ENCODE peak calls at places on chromosome 1, in five cellular contexts. Z, H, U, M and N are unnamed samples.

GRCh38 chr1:224666911-224667310 is 50.8 kb downstream of the CNIH3 start:
- DNase-seq in U (no peak), Z (no peak), M (no peak), H (no peak), N (no peak)

GRCh38 chr1:161487483-161487827 is 17.8 kb upstream of the FCGR2A start:
- DNase-seq in U (peak; percentile 27), M (no peak), Z (no peak), H (no peak), N (no peak)

GRCh38 chr1:225664762-225665161 is 11.8 kb upstream of the ENAH start:
- DNase-seq in U (no peak), M (no peak), Z (no peak), H (no peak), N (no peak)

GRCh38 chr1:166182281-166182680 is 15.5 kb upstream of the FAM78B start:
- DNase-seq in M (no peak), H (no peak), Z (no peak), U (no peak), N (no peak)

GRCh38 chr1:119569095-119569494 is 62.1 kb downstream of the HSD3B1 start:
- DNase-seq in H (no peak), U (no peak), Z (no peak), M (no peak), N (no peak)

GRCh38 chr1:169466259-169467230 is 19.2 kb downstream of the SLC19A2 start:
- DNase-seq in U (no peak), M (no peak), Z (no peak), H (no peak), N (peak; percentile 37)

GRCh38 chr1:3821004-3821933 is 25.0 kb upstream of the LRRC47 start:
- DNase-seq in H (no peak), M (no peak), U (no peak), Z (no peak), N (no peak)

GRCh38 chr1:160868141-160868540 is 5.5 kb upstream of the CD244 start:
- DNase-seq in U (no peak), H (no peak), Z (no peak), M (no peak), N (no peak)

GRCh38 chr1:158177705-158178450 is 2.8 kb upstream of the CD1D start:
- DNase-seq in U (peak; percentile 99), Z (no peak), H (no peak), M (peak; percentile 97), N (peak; percentile 89)

GRCh38 chr1:20899154-20899972 is 112.3 kb upstream of the HP1BP3 start:
- DNase-seq in H (no peak), U (no peak), Z (no peak), M (no peak), N (no peak)

GRCh38 chr1:212814548-212814947 is 22.9 kb downstream of the TATDN3 start:
- DNase-seq in H (no peak), Z (no peak), M (no peak), U (no peak), N (peak; percentile 37)

GRCh38 chr1:32215629-32216505 is 6.3 kb downstream of the TMEM234 start:
- DNase-seq in H (no peak), Z (no peak), M (no peak), U (peak; percentile 83), N (peak; percentile 87)

GRCh38 chr1:117671781-117672501 is 66.1 kb downstream of the TENT5C start:
- DNase-seq in U (peak; percentile 69), H (no peak), M (peak; percentile 84), Z (no peak), N (peak; percentile 59)

GRCh38 chr1:235416662-235417049 is 49.4 kb downstream of the TBCE start:
- DNase-seq in M (peak; percentile 5), H (no peak), Z (no peak), U (no peak), N (no peak)

GRCh38 chr1:147892216-147892615 is 10.4 kb upstream of the GJA8 start:
- DNase-seq in Z (no peak), U (no peak), H (no peak), M (no peak), N (peak; percentile 31)

GRCh38 chr1:173960625-173961024 is 43.5 kb upstream of the SERPINC1 start:
- DNase-seq in H (no peak), Z (no peak), M (no peak), U (no peak), N (no peak)

GRCh38 chr1:194419721-194420120 is 1233.3 kb upstream of the B3GALT2 start:
- DNase-seq in H (no peak), Z (no peak), U (no peak), M (no peak), N (no peak)

GRCh38 chr1:225767591-225768540 is 9.8 kb upstream of the SRP9 start:
- DNase-seq in U (peak; percentile 69), Z (no peak), H (peak; percentile 51), M (peak; percentile 90), N (peak; percentile 28)

GRCh38 chr1:223135176-223135575 is 7.9 kb downstream of the TLR5 start:
- DNase-seq in Z (no peak), U (peak; percentile 47), H (no peak), M (peak; percentile 89), N (no peak)

GRCh38 chr1:246199086-246199485 is 308.0 kb downstream of the SMYD3 start:
- DNase-seq in H (no peak), Z (no peak), M (no peak), U (no peak), N (peak; percentile 15)

GRCh38 chr1:36675931-36676562 is 193.3 kb upstream of the CSF3R start:
- DNase-seq in H (no peak), Z (no peak), M (peak; percentile 7), U (no peak), N (no peak)

GRCh38 chr1:240722788-240723187 is 110.8 kb upstream of the GREM2 start:
- DNase-seq in M (no peak), Z (no peak), U (no peak), H (no peak), N (no peak)

GRCh38 chr1:117366281-117366981 is 818 bp upstream of the MAN1A2 start:
- DNase-seq in Z (peak; percentile 34), U (peak; percentile 83), H (no peak), M (peak; percentile 96), N (peak; percentile 94)

GRCh38 chr1:205438213-205439158 is 16.6 kb upstream of the LEMD1 start:
- DNase-seq in Z (no peak), H (peak; percentile 23), U (peak; percentile 89), M (peak; percentile 93), N (peak; percentile 82)

GRCh38 chr1:61095127-61095812 is 12.9 kb downstream of the NFIA start:
- DNase-seq in M (no peak), H (no peak), Z (no peak), U (no peak), N (no peak)

GRCh38 chr1:110668523-110668922 is 6.2 kb downstream of the KCNA3 start:
- DNase-seq in Z (no peak), H (no peak), M (no peak), U (no peak), N (no peak)

GRCh38 chr1:154607084-154607747 is 770 bp downstream of the ADAR start:
- DNase-seq in H (no peak), M (peak; percentile 87), U (peak; percentile 40), Z (no peak), N (peak; percentile 39)

GRCh38 chr1:165928075-165928731 is 100.8 kb downstream of the UCK2 start:
- DNase-seq in U (peak; percentile 43), Z (no peak), M (peak; percentile 82), H (peak; percentile 10), N (peak; percentile 57)

GRCh38 chr1:217881607-217882332 is 250.6 kb downstream of the SPATA17 start:
- DNase-seq in U (no peak), H (no peak), M (no peak), Z (no peak), N (no peak)

GRCh38 chr1:143736562-143736961 is 235.2 kb downstream of the FAM72C start:
- DNase-seq in M (no peak), U (no peak), Z (no peak), H (no peak), N (no peak)

GRCh38 chr1:154837034-154837678 is 32.9 kb downstream of the KCNN3 start:
- DNase-seq in M (no peak), Z (no peak), H (no peak), U (no peak), N (no peak)

GRCh38 chr1:180188679-180189175 is 34.1 kb downstream of the QSOX1 start:
- DNase-seq in M (no peak), H (no peak), Z (no peak), U (no peak), N (no peak)

GRCh38 chr1:180190091-180190490 is 35.4 kb downstream of the QSOX1 start:
- DNase-seq in U (no peak), Z (no peak), M (no peak), H (no peak), N (no peak)

GRCh38 chr1:180186831-180187230 is 32.2 kb downstream of the QSOX1 start:
- DNase-seq in U (no peak), M (no peak), H (no peak), Z (no peak), N (no peak)

GRCh38 chr1:180187626-180188025 is 33.0 kb downstream of the QSOX1 start:
- DNase-seq in U (no peak), M (no peak), H (no peak), Z (no peak), N (no peak)

DNA sequence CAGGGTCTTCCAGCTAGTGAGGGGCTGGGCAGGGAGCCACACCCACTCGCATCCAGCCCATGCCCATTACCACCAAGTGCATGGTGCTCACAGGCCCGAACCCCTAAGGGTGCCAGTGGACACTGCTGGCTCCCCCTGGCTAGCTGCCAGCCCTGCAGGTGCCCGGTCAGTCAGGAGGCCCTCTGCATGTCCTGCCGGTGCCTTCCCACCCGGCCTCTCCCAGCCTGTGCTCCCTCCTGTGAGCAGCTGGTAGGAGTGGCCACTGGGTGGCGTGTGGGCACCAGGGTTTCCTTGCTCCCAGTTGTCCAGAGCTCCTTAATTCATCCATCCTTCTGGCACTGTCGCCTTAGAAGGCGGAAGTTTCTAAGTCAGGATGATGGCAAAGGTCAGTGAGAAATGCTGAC is 33.4 kb downstream of the QSOX1 start:
- DNase-seq in M (no peak), Z (no peak), U (peak; percentile 71), H (no peak), N (peak; percentile 83)
- TF ChIP-seq CTCF in M (no peak), Z (peak; percentile 49), U (peak; percentile 44), H (peak; percentile 66), N (peak; percentile 83)

GRCh38 chr1:89762431-89762800 is 58.4 kb upstream of the LRRC8D start:
- DNase-seq in U (peak; percentile 38), H (no peak), Z (no peak), M (no peak), N (no peak)
- H3K4me3 ChIP-seq in U (peak overlapping the region; percentile 28), H (no peak overlapping the region), Z (peak overlapping the region; percentile 20), M (no peak overlapping the region), N (no peak overlapping the region)

GRCh38 chr1:114670083-114671010 is 498 bp upstream of the DENND2C start:
- DNase-seq in H (peak; percentile 45), Z (peak; percentile 67), U (peak; percentile 98), M (peak; percentile 98), N (peak; percentile 96)
- TF ChIP-seq CTCF in H (no peak), Z (peak; percentile 12), U (no peak), M (no peak), N (peak; percentile 7)

GRCh38 chr1:200039849-200040479 is 12.5 kb downstream of the NR5A2 start:
- DNase-seq in Z (no peak), M (no peak), H (no peak), U (peak; percentile 45), N (no peak)
- H3K4me3 ChIP-seq in Z (peak overlapping the region; percentile 34), M (no peak overlapping the region), H (peak overlapping the region; percentile 55), U (peak overlapping the region; percentile 60), N (peak overlapping the region; percentile 65)

GRCh38 chr1:151048645-151049032 is 1.1 kb downstream of the C1orf56 start:
- DNase-seq in H (no peak), M (no peak), Z (no peak), U (no peak), N (no peak)
- TF ChIP-seq CTCF in H (no peak), M (no peak), Z (no peak), U (peak; percentile 40), N (no peak)

GRCh38 chr1:46490603-46491499 is 1.2 kb downstream of the DMBX1 start:
- DNase-seq in Z (no peak), H (no peak), M (no peak), U (no peak), N (no peak)
- H3K4me3 ChIP-seq in Z (no peak overlapping the region), H (no peak overlapping the region), M (no peak overlapping the region), U (no peak overlapping the region), N (no peak overlapping the region)